ENCODE peak calls at places on chromosomes 11 and 22, in four cellular contexts. J, X, K and E are unnamed samples.

GRCh38 chr11:57126766-57127400 is 54.9 kb upstream of the LRRC55 start:
- DNase-seq in J (no peak), X (no peak), K (no peak), E (no peak)

GRCh38 chr11:133134561-133135173 is 397.6 kb downstream of the OPCML start:
- DNase-seq in J (peak), X (peak), K (peak), E (no peak)

GRCh38 chr22:29784451-29785361 is 17.5 kb downstream of the UQCR10 start:
- DNase-seq in J (no peak), X (no peak), K (no peak), E (no peak)

GRCh38 chr11:1150769-1151365 is 6.9 kb upstream of the MUC5AC start:
- DNase-seq in J (no peak), X (peak), K (no peak), E (peak)

GRCh38 chr22:33303109-33303508 is 244.9 kb upstream of the SYN3 start:
- DNase-seq in J (no peak), X (no peak), K (no peak), E (no peak)

GRCh38 chr11:7417328-7417727 is 68.0 kb upstream of the OLFML1 start:
- DNase-seq in J (no peak), X (no peak), K (no peak), E (no peak)

GRCh38 chr11:107999759-108000455 is 8.8 kb upstream of the CUL5 start:
- DNase-seq in J (no peak), X (peak), K (no peak), E (no peak)

GRCh38 chr11:25924586-25924985 is 407.3 kb upstream of the ANO3 start:
- DNase-seq in J (no peak), X (no peak), K (no peak), E (no peak)

GRCh38 chr11:120601566-120601965 is 90.0 kb downstream of the GRIK4 start:
- DNase-seq in J (no peak), X (peak), K (no peak), E (no peak)

GRCh38 chr11:129739339-129739738 is 76.3 kb upstream of the TMEM45B start:
- DNase-seq in J (no peak), X (no peak), K (no peak), E (peak)

GRCh38 chr11:45229401-45229800 is 56.7 kb downstream of the SYT13 start:
- DNase-seq in J (no peak), X (no peak), K (no peak), E (no peak)

GRCh38 chr11:125874556-125875124 is 12.8 kb upstream of the HYLS1 start:
- DNase-seq in J (no peak), X (peak), K (peak), E (no peak)

GRCh38 chr11:134951305-134951700 is 539.3 kb upstream of the B3GAT1 start:
- DNase-seq in J (no peak), X (peak), K (no peak), E (no peak)

GRCh38 chr22:27215826-27216320 is 558.5 kb downstream of the MIAT start:
- DNase-seq in J (no peak), X (no peak), K (no peak), E (peak)

GRCh38 chr11:2565447-2566222 is 120.8 kb downstream of the KCNQ1 start:
- DNase-seq in J (no peak), X (no peak), K (peak), E (no peak)

GRCh38 chr11:19460718-19461405 is 220.1 kb upstream of the E2F8 start:
- DNase-seq in J (no peak), X (no peak), K (no peak), E (no peak)

GRCh38 chr11:78202733-78203167 is 14.0 kb downstream of the USP35 start:
- DNase-seq in J (no peak), X (no peak), K (peak), E (no peak)

GRCh38 chr22:30486661-30487115 is 14.9 kb upstream of the SEC14L3 start:
- DNase-seq in J (no peak), X (no peak), K (no peak), E (no peak)

GRCh38 chr11:130816941-130817607 is 99.2 kb downstream of the SNX19 start:
- DNase-seq in J (no peak), X (no peak), K (peak), E (no peak)

GRCh38 chr22:35301370-35301874 is 1.7 kb downstream of the TOM1 start:
- DNase-seq in J (peak), X (peak), K (peak), E (no peak)

GRCh38 chr11:72758304-72758689 is 6.1 kb upstream of the ARAP1 start:
- DNase-seq in J (no peak), X (peak), K (no peak), E (no peak)

GRCh38 chr11:134267466-134267865 is 8.7 kb upstream of the GLB1L3 start:
- DNase-seq in J (no peak), X (no peak), K (no peak), E (no peak)

GRCh38 chr22:21713428-21714058 is 22.1 kb downstream of the YPEL1 start:
- DNase-seq in J (no peak), X (no peak), K (no peak), E (no peak)

GRCh38 chr22:25051073-25051472 is 98.6 kb downstream of the KIAA1671 start:
- DNase-seq in J (no peak), X (no peak), K (no peak), E (no peak)

GRCh38 chr11:75656044-75656726 is 12.7 kb downstream of the MAP6 start:
- DNase-seq in J (no peak), X (no peak), K (no peak), E (no peak)

GRCh38 chr11:44979536-44980399 is 29.1 kb upstream of the TP53I11 start:
- DNase-seq in J (no peak), X (no peak), K (peak), E (no peak)

GRCh38 chr11:60700689-60701508 is 1.5 kb downstream of the MS4A8 start:
- DNase-seq in J (no peak), X (no peak), K (no peak), E (no peak)

GRCh38 chr11:126492331-126492730 is 136.8 kb downstream of the ST3GAL4 start:
- DNase-seq in J (no peak), X (no peak), K (no peak), E (no peak)

GRCh38 chr22:47923011-47923427 is 1160.6 kb downstream of the TBC1D22A start:
- DNase-seq in J (no peak), X (no peak), K (no peak), E (no peak)

GRCh38 chr11:59614277-59615131 is 1.1 kb downstream of the OSBP start:
- DNase-seq in J (no peak), X (peak), K (no peak), E (no peak)

GRCh38 chr22:45329536-45329936 is 19.8 kb downstream of the FAM118A start:
- DNase-seq in J (no peak), X (no peak), K (peak), E (no peak)

GRCh38 chr22:36144886-36145541 is 15.5 kb downstream of the APOL3 start:
- DNase-seq in J (no peak), X (peak), K (peak), E (no peak)

GRCh38 chr22:36252754-36253522 is at the start of gene APOL1:
- DNase-seq in J (no peak), X (no peak), K (peak), E (no peak)

GRCh38 chr11:81907996-81908395 is 825.7 kb downstream of the FAM181B start:
- DNase-seq in J (no peak), X (peak), K (no peak), E (no peak)

GRCh38 chr11:69211540-69212120 is 55.9 kb downstream of the SMIM38 start:
- DNase-seq in J (no peak), X (no peak), K (peak), E (peak)

GRCh38 chr11:8127442-8127841 is 41.4 kb downstream of the RIC3 start:
- DNase-seq in J (no peak), X (no peak), K (no peak), E (no peak)

DNA sequence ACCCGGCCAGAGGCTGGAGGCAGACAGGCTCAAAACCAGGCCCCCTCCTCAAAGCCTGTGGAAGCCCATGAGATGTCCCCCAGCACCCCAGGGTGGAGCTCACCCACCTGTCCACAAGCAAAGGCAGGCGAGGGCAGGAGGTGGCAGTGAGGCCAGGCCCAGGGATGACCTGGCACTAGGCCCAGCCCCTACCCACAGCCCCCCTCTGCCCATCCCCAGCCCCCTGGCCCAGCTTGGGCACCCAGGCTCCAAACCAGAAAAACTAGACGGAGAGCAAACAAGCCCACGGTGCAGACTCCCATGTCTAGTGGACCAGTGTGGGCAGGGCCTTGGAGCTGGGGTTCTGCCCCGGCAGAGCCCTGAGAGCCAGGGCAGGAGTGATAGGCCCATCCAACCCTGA is 17.0 kb upstream of the TBX1 start:
- DNase-seq in J (no peak), X (no peak), K (no peak), E (no peak)
- TF ChIP-seq CTCF in J (no peak), X (no peak), K (no peak), E (no peak)

GRCh38 chr11:101583180-101584128 is at the start of gene TRPC6:
- DNase-seq in J (no peak), X (peak), K (peak), E (no peak)
- H3K4me3 ChIP-seq in J (no peak), X (peak), K (peak), E (peak)

GRCh38 chr11:15216678-15217077 is 102.0 kb downstream of the INSC start:
- DNase-seq in J (no peak), X (no peak), K (no peak), E (no peak)
- H3K27ac ChIP-seq in J (no peak), X (no peak), K (no peak), E (no peak)

GRCh38 chr22:42914511-42915076 is 57.5 kb upstream of the ARFGAP3 start:
- DNase-seq in J (no peak), X (no peak), K (no peak), E (no peak)

GRCh38 chr22:42913874-42914510 is 56.9 kb upstream of the ARFGAP3 start:
- DNase-seq in J (no peak), X (no peak), K (no peak), E (no peak)

GRCh38 chr22:42910221-42910942 is 53.3 kb upstream of the ARFGAP3 start:
- DNase-seq in J (no peak), X (no peak), K (no peak), E (no peak)

GRCh38 chr22:42909363-42910058 is 52.4 kb upstream of the ARFGAP3 start:
- DNase-seq in J (no peak), X (no peak), K (no peak), E (no peak)

DNA sequence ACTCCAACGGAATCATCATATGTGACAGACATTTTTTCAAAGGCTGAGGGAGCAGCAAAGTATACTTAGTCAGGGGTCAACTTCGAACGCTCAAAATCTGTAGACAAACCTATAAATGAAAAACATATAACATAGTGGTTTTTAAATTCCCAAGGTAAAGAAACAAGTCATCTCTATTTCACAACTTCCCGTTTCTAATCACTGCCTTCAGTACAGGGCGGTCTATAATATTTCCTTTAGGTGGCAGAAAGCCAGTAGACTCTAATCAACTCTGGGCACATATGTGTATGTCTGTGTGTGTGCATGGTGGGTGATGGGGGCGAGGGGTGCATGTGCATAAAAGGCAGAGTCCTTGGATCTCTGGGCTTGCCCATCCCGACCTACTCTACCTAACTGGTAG is 55.0 kb upstream of the ARFGAP3 start:
- DNase-seq in J (no peak), X (no peak), K (no peak), E (no peak)
- TF ChIP-seq CTCF in J (no peak), X (no peak), K (no peak), E (no peak)

DNA sequence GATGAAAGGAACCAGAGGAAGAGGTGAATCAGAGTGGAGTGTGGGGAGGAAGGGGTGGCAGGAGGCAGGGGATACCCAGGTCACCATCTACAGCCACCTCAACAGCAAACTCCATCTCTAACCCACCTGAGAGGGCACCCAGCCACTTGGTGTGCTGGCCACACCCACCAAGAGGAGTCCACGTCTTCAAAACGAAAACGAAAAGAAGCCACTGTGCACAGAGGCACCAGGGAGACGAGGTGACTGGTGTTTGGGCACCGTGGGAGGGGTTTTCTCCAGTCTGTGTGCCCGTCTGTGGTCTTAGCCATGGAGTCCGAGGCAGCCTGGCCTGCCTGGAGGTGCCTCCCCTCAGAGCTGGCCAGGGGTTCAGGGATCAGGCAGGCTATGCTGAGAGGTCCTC is 20.2 kb downstream of the PDGFB start:
- DNase-seq in J (no peak), X (no peak), K (no peak), E (no peak)
- H3K4me3 ChIP-seq in J (no peak), X (no peak), K (no peak), E (no peak)

GRCh38 chr11:63556404-63556803 is 6.8 kb downstream of the PLAAT2 start:
- DNase-seq in J (no peak), X (no peak), K (no peak), E (no peak)
- H3K27ac ChIP-seq in J (no peak), X (no peak), K (no peak), E (no peak)